ENCODE peak calls at places on chromosomes 12 and 14, in eight cellular contexts. G, F, B, Z, X, Q, S and U are unnamed samples.

GRCh38 chr12:18897816-18898215 is 159.9 kb downstream of the CAPZA3 start:
- DNase-seq in X (no peak), B (no peak), Q (no peak), S (no peak), Z (no peak), G (no peak), F (no peak), U (no peak)

GRCh38 chr12:47276253-47277070 is 196.7 kb upstream of the AMIGO2 start:
- DNase-seq in G (peak; percentile 63), F (peak; percentile 75), B (no peak), S (peak; percentile 86), X (no peak), Q (peak; percentile 88), Z (peak; percentile 64), U (no peak)

GRCh38 chr14:77985235-77985634 is 184.9 kb upstream of the NRXN3 start:
- DNase-seq in G (no peak), B (no peak), X (no peak), Q (peak; percentile 46), Z (no peak), F (no peak), S (peak; percentile 53), U (no peak)

GRCh38 chr14:88272390-88273019 is 50.6 kb downstream of the KCNK10 start:
- DNase-seq in B (no peak), G (no peak), Q (no peak), F (no peak), X (no peak), S (no peak), Z (no peak), U (no peak)

GRCh38 chr12:96981053-96981452 is 74.0 kb downstream of the NEDD1 start:
- DNase-seq in Z (no peak), S (peak; percentile 2), B (no peak), X (no peak), G (peak; percentile 22), Q (peak; percentile 90), F (peak; percentile 81), U (peak; percentile 90)

GRCh38 chr12:122726056-122726558 is 4.5 kb downstream of the HCAR1 start:
- DNase-seq in Q (no peak), S (no peak), B (no peak), F (no peak), G (peak; percentile 40), Z (peak; percentile 74), X (peak; percentile 22), U (no peak)

GRCh38 chr12:112116232-112117060 is 7.9 kb upstream of the NAA25 start:
- DNase-seq in Z (peak; percentile 41), F (peak; percentile 55), S (peak; percentile 93), G (peak; percentile 23), X (peak; percentile 23), Q (peak; percentile 95), B (peak; percentile 72), U (peak; percentile 46)

GRCh38 chr12:6182279-6182898 is 17.8 kb upstream of the CD9 start:
- DNase-seq in S (no peak), Z (no peak), B (peak; percentile 61), F (peak; percentile 91), G (peak; percentile 36), Q (peak; percentile 84), X (no peak), U (peak; percentile 74)

GRCh38 chr14:99427632-99428315 is 52.9 kb downstream of the SETD3 start:
- DNase-seq in Z (no peak), S (peak; percentile 55), X (no peak), Q (peak; percentile 18), B (no peak), G (no peak), F (peak; percentile 84), U (peak; percentile 88)

GRCh38 chr14:76486251-76486743 is 110.4 kb downstream of the ESRRB start:
- DNase-seq in Q (no peak), G (no peak), X (no peak), F (no peak), S (peak; percentile 73), B (no peak), Z (no peak), U (no peak)

GRCh38 chr12:52151859-52152783 is 39.7 kb downstream of the KRT80 start:
- DNase-seq in S (peak; percentile 78), B (peak; percentile 77), G (peak; percentile 93), X (no peak), Q (peak; percentile 71), Z (peak; percentile 79), F (peak; percentile 68), U (peak; percentile 37)

GRCh38 chr12:28027947-28028724 is 55.6 kb upstream of the PTHLH start:
- DNase-seq in X (no peak), Z (no peak), S (no peak), F (no peak), B (no peak), Q (peak; percentile 26), G (no peak), U (no peak)

GRCh38 chr12:54601841-54602240 is 13.4 kb upstream of the PPP1R1A start:
- DNase-seq in X (no peak), G (no peak), Q (peak; percentile 40), B (no peak), Z (no peak), S (peak; percentile 87), F (no peak), U (no peak)

GRCh38 chr14:84482256-84483071 is 1047.5 kb upstream of the FLRT2 start:
- DNase-seq in G (no peak), X (no peak), F (peak; percentile 56), S (peak; percentile 23), Z (no peak), Q (peak; percentile 66), B (no peak), U (peak; percentile 63)

GRCh38 chr14:24181251-24182077 is 7.2 kb downstream of the IPO4 start:
- DNase-seq in G (no peak), B (no peak), X (no peak), S (no peak), Q (no peak), F (no peak), Z (no peak), U (no peak)

GRCh38 chr12:4215862-4216541 is 57.6 kb upstream of the CCND2 start:
- DNase-seq in Q (no peak), Z (no peak), F (no peak), S (no peak), G (no peak), B (no peak), X (no peak), U (no peak)

GRCh38 chr12:112537710-112538396 is 119.1 kb downstream of the PTPN11 start:
- DNase-seq in X (peak; percentile 26), F (peak; percentile 51), Q (peak; percentile 17), Z (peak; percentile 75), S (peak; percentile 84), G (no peak), B (no peak), U (peak; percentile 7)

GRCh38 chr14:20791199-20791996 is 10.3 kb downstream of the RNASE6 start:
- DNase-seq in S (no peak), Z (no peak), F (no peak), B (no peak), G (no peak), X (no peak), Q (no peak), U (no peak)

GRCh38 chr14:103561381-103562134 is 899 bp downstream of the BAG5 start:
- DNase-seq in S (peak; percentile 53), Z (peak; percentile 31), B (peak; percentile 46), G (no peak), X (no peak), F (peak; percentile 56), Q (peak; percentile 71), U (peak; percentile 54)

GRCh38 chr12:23197266-23197665 is 572.3 kb downstream of the ETNK1 start:
- DNase-seq in S (no peak), B (no peak), Z (no peak), G (no peak), Q (no peak), F (no peak), X (no peak), U (no peak)

GRCh38 chr14:80055912-80056801 is 155.1 kb downstream of the DIO2 start:
- DNase-seq in B (no peak), Q (peak; percentile 70), F (peak; percentile 56), S (peak; percentile 55), Z (peak; percentile 34), G (peak; percentile 20), X (no peak), U (peak; percentile 57)

GRCh38 chr12:54988402-54989054 is 4.0 kb upstream of the TESPA1 start:
- DNase-seq in Q (peak; percentile 52), B (peak; percentile 92), G (peak; percentile 25), X (no peak), S (peak; percentile 11), Z (peak; percentile 19), F (peak; percentile 29), U (peak; percentile 6)

GRCh38 chr14:61476737-61477410 is 155.5 kb downstream of the PRKCH start:
- DNase-seq in G (no peak), B (no peak), X (no peak), S (no peak), F (peak; percentile 93), Q (peak; percentile 99), Z (peak; percentile 57), U (peak; percentile 70)

GRCh38 chr12:49283541-49284429 is 11.2 kb upstream of the PRPH start:
- DNase-seq in F (no peak), X (no peak), S (no peak), G (no peak), Z (no peak), Q (no peak), B (no peak), U (no peak)
- TF ChIP-seq CTCF in F (peak; percentile 25), X (peak; percentile 46), S (peak; percentile 40), G (no peak), Z (no peak), Q (no peak), B (no peak), U (peak; percentile 35)

GRCh38 chr12:74415633-74416032 is 122.0 kb upstream of the ATXN7L3B start:
- DNase-seq in B (no peak), Z (peak; percentile 23), Q (peak; percentile 22), G (no peak), S (peak; percentile 60), X (peak; percentile 49), F (peak; percentile 2), U (peak; percentile 10)
- TF ChIP-seq CTCF in B (peak; percentile 50), Z (no peak), Q (peak; percentile 49), G (no peak), S (peak; percentile 73), X (peak; percentile 63), F (peak; percentile 38), U (peak; percentile 79)

DNA sequence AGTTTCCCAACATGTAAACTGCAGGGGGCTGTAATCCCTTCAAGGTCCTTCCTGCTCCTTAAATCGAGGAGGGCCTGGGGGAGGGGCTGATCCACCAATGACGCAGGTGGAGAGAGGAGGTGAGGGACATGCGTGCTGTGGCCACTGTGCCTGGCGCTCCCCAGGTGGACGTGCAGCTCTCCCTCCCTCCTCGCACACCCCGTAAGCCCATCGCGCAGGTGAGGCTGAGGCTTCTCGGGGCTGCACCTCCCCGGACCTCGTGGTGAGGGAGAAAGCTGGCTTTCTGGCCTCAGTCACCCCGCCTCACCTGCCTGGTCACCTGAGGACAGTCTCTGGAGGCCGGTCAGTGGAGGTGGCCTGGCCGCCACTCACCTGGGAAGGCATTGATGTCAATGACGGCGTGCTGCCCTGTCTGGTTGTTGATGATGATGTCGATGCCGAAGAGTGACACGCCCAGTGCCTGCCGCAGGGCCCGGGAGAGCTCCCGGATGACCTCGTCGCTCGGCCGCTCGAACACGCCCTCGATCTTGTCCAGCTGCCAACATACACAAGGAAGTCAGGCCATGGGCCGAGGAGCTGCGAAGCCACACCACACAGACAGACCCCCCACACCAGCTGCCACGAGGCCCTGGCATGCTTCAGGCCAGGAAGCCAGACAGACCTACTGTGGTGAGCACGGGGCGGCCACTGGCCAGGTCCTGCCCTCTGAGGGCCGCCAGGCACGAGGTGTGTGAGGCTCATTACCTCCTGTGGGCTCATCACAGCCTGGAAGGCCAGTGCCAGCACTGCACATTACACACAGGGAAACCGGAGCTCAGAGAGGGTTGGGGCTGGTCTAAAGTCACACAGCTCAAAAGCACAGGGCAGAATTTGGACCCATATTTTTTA is 23.3 kb downstream of the CHGA start:
- DNase-seq in Z (peak; percentile 92), G (peak; percentile 83), S (no peak), F (peak; percentile 17), X (peak; percentile 51), B (peak; percentile 56), Q (peak; percentile 70), U (no peak)
- TF ChIP-seq CTCF in Z (no peak), G (no peak), S (no peak), F (no peak), X (no peak), B (no peak), Q (no peak), U (no peak)

GRCh38 chr12:16685107-16685506 is 79.1 kb upstream of the LMO3 start:
- DNase-seq in S (peak; percentile 29), F (peak; percentile 2), X (no peak), Z (no peak), G (no peak), B (no peak), Q (peak; percentile 40), U (peak; percentile 2)
- TF ChIP-seq CTCF in S (peak; percentile 55), F (peak; percentile 40), X (no peak), Z (no peak), G (no peak), B (no peak), Q (peak; percentile 53), U (peak; percentile 75)